ENCODE peak calls at places on chromosome 18, in eight cellular contexts. U is naive thymus-derived CD4-positive, alpha-beta T cell; K is caudate nucleus; V is LoVo; O is BE2C; H is substantia nigra; W is stimulated activated CD4-positive, alpha-beta T cell treated with anti-CD3 and anti-CD28 coated beads, Interleukin-4, amount 100 ng/mL, for 4 hours; M is activated T-helper 1 cell treated with Interleukin-2 at 50 U/mL for 16 hours. L is an unnamed sample.

GRCh38 chr18:79597176-79598045 is 82.2 kb upstream of the CTDP1 start:
- DNase-seq in O (peak), U (no peak), K (no peak), M (no peak), W (no peak), V (no peak), H (no peak), L (no peak)

GRCh38 chr18:22838639-22839487 is 94.3 kb upstream of the RBBP8 start:
- DNase-seq in H (no peak), W (no peak), O (no peak), V (no peak), U (no peak), M (no peak), K (no peak), L (no peak)

GRCh38 chr18:75475228-75475627 is 47.7 kb upstream of the SMIM21 start:
- DNase-seq in W (no peak), V (peak), H (no peak), M (no peak), K (no peak), U (no peak), O (no peak), L (no peak)

GRCh38 chr18:58298251-58299134 is 254.5 kb downstream of the NEDD4L start:
- DNase-seq in H (no peak), W (no peak), M (no peak), K (no peak), U (no peak), O (no peak), V (no peak), L (no peak)

GRCh38 chr18:21904856-21905255 is 164.3 kb downstream of the MIB1 start:
- DNase-seq in W (no peak), O (peak), V (no peak), U (no peak), K (no peak), M (no peak), H (no peak), L (no peak)

GRCh38 chr18:6920099-6920955 is 190.8 kb downstream of the ARHGAP28 start:
- DNase-seq in U (no peak), W (no peak), K (no peak), H (peak), O (peak), M (no peak), V (peak), L (no peak)

GRCh38 chr18:55073116-55073515 is 113.9 kb upstream of the CCDC68 start:
- DNase-seq in K (no peak), M (no peak), V (no peak), U (no peak), H (no peak), O (no peak), W (no peak), L (no peak)

GRCh38 chr18:49588971-49589370 is 27.1 kb downstream of the LIPG start:
- DNase-seq in W (no peak), H (no peak), U (no peak), M (no peak), K (no peak), O (no peak), V (no peak), L (no peak)

GRCh38 chr18:8319798-8320477 is 289.3 kb upstream of the RAB12 start:
- DNase-seq in W (no peak), K (no peak), O (no peak), U (no peak), M (no peak), H (no peak), V (no peak), L (no peak)

GRCh38 chr18:35436076-35436649 is 59.0 kb upstream of the ZNF396 start:
- DNase-seq in V (peak), M (no peak), K (no peak), O (no peak), U (no peak), W (no peak), H (no peak), L (no peak)

GRCh38 chr18:55753643-55754255 is 165.8 kb upstream of the TCF4 start:
- DNase-seq in V (no peak), H (no peak), M (no peak), U (no peak), K (no peak), O (no peak), W (no peak), L (no peak)

GRCh38 chr18:58234359-58234741 is 190.3 kb downstream of the NEDD4L start:
- DNase-seq in H (no peak), K (no peak), V (no peak), U (no peak), M (no peak), O (no peak), W (no peak), L (no peak)